ENCODE peak calls at places on chromosomes 5 and 9, in seven cellular contexts. U is natural killer cell, I is ELR, O is non-pigmented ciliary epithelial cell, W is NCI-H2171 treated with DMSO at 0.1 percent for 48 hours, L is right atrium auricular region, H is WERI-Rb-1. K is an unnamed sample.

GRCh38 chr5:151178779-151179488 is 21.4 kb upstream of the ANXA6 start:
- DNase-seq in U (no peak), I (no peak), O (no peak), W (no peak), L (peak; percentile 40), H (no peak), K (no peak)

GRCh38 chr5:160090059-160090458 is 29.2 kb downstream of the PWWP2A start:
- DNase-seq in U (no peak), I (no peak), O (no peak), W (no peak), L (no peak), H (no peak), K (no peak)

GRCh38 chr5:86979801-86980510 is 287.7 kb upstream of the RASA1 start:
- DNase-seq in U (no peak), I (peak; percentile 93), O (peak; percentile 58), W (no peak), L (peak; percentile 63), H (no peak), K (no peak)

GRCh38 chr5:141858084-141858765 is 20.0 kb downstream of the PCDH1 start:
- DNase-seq in U (no peak), I (no peak), O (no peak), W (no peak), L (no peak), H (peak; percentile 43), K (no peak)

GRCh38 chr9:129023036-129023907 is 4.9 kb downstream of the SH3GLB2 start:
- DNase-seq in U (no peak), I (peak; percentile 63), O (no peak), W (peak; percentile 84), L (peak; percentile 72), H (peak; percentile 79), K (no peak)

GRCh38 chr9:109779711-109780452 is at the start of gene PALM2AKAP2:
- DNase-seq in U (no peak), I (peak; percentile 75), O (no peak), W (peak; percentile 67), L (no peak), H (peak; percentile 23), K (no peak)

GRCh38 chr5:98839469-98840383 is 66.3 kb downstream of the RGMB start:
- DNase-seq in U (no peak), I (peak; percentile 38), O (no peak), W (no peak), L (no peak), H (no peak), K (peak; percentile 20)

GRCh38 chr9:96061293-96061987 is 185.9 kb downstream of the ERCC6L2 start:
- DNase-seq in U (peak; percentile 33), I (peak; percentile 53), O (no peak), W (peak; percentile 22), L (peak; percentile 76), H (peak; percentile 53), K (peak; percentile 59)

GRCh38 chr5:132662925-132663770 is 5.2 kb downstream of the IL13 start:
- DNase-seq in U (no peak), I (peak; percentile 14), O (no peak), W (no peak), L (no peak), H (no peak), K (peak; percentile 35)

GRCh38 chr5:68803881-68804319 is 289.9 kb upstream of the SLC30A5 start:
- DNase-seq in U (no peak), I (no peak), O (no peak), W (no peak), L (no peak), H (peak; percentile 23), K (no peak)

GRCh38 chr5:116881921-116882531 is 307.4 kb upstream of the SEMA6A start:
- DNase-seq in U (no peak), I (no peak), O (no peak), W (no peak), L (no peak), H (no peak), K (no peak)

GRCh38 chr5:60377826-60378225 is 322.1 kb downstream of the DEPDC1B start:
- DNase-seq in U (no peak), I (peak; percentile 13), O (no peak), W (no peak), L (no peak), H (no peak), K (no peak)

GRCh38 chr5:172444110-172444510 is 10.2 kb downstream of the SH3PXD2B start:
- DNase-seq in U (no peak), I (peak; percentile 43), O (peak; percentile 53), W (no peak), L (no peak), H (peak; percentile 46), K (no peak)

GRCh38 chr5:169668732-169669131 is 31.7 kb downstream of the DOCK2 start:
- DNase-seq in U (no peak), I (peak; percentile 8), O (no peak), W (peak; percentile 12), L (no peak), H (no peak), K (no peak)

GRCh38 chr9:104091708-104092107 is 2.4 kb upstream of the SMC2 start:
- DNase-seq in U (no peak), I (no peak), O (no peak), W (no peak), L (peak; percentile 61), H (no peak), K (peak; percentile 38)

GRCh38 chr9:88233091-88233490 is 94.8 kb upstream of the SPATA31C2 start:
- DNase-seq in U (no peak), I (no peak), O (no peak), W (no peak), L (no peak), H (no peak), K (no peak)

GRCh38 chr5:87079219-87079618 is 188.5 kb upstream of the RASA1 start:
- DNase-seq in U (no peak), I (no peak), O (no peak), W (no peak), L (no peak), H (no peak), K (peak; percentile 38)

GRCh38 chr9:93099551-93100264 is 3.7 kb downstream of the CARD19 start:
- DNase-seq in U (no peak), I (no peak), O (no peak), W (no peak), L (no peak), H (no peak), K (no peak)

GRCh38 chr5:153784277-153784676 is 254.4 kb downstream of the FAM114A2 start:
- DNase-seq in U (no peak), I (no peak), O (no peak), W (peak; percentile 42), L (no peak), H (no peak), K (no peak)

K was measured in KBM-7.